ENCODE peak calls at places on chromosomes 11 and 22, in five cellular contexts. Z is GM12864, Y is cardiac fibroblast, D is GM13976, J is NCI-H345. R is an unnamed sample.

GRCh38 chr11:96317576-96317975 is 25.4 kb downstream of the MAML2 start:
- DNase-seq in Z (no peak), D (no peak), Y (no peak), J (no peak), R (no peak)

GRCh38 chr11:446886-447285 is 3.2 kb upstream of the PTDSS2 start:
- DNase-seq in Y (no peak), D (no peak), J (peak; percentile 70), Z (no peak), R (no peak)

GRCh38 chr11:57792870-57793269 is 31.3 kb downstream of the CTNND1 start:
- DNase-seq in Y (peak; percentile 29), D (no peak), J (no peak), Z (no peak), R (peak; percentile 36)

GRCh38 chr22:37275622-37276021 is 6.7 kb upstream of the CYTH4 start:
- DNase-seq in D (no peak), Y (no peak), Z (no peak), J (no peak), R (no peak)

GRCh38 chr11:57303280-57303989 is 21.3 kb downstream of the TNKS1BP1 start:
- DNase-seq in Z (no peak), D (no peak), Y (no peak), J (no peak), R (no peak)

GRCh38 chr11:16195659-16196058 is 160.7 kb downstream of the SOX6 start:
- DNase-seq in Y (peak; percentile 5), D (no peak), Z (no peak), J (no peak), R (no peak)

GRCh38 chr22:22410121-22410520 is 98.4 kb downstream of the ZNF280B start:
- DNase-seq in D (no peak), Y (peak; percentile 14), Z (no peak), J (no peak), R (no peak)

GRCh38 chr11:93849751-93850584 is 450 bp downstream of the VSTM5 start:
- DNase-seq in Z (no peak), D (no peak), J (peak; percentile 38), Y (peak; percentile 17), R (no peak)

GRCh38 chr11:2580444-2581050 is 119.2 kb downstream of the KCNQ1OT1 start:
- DNase-seq in Z (no peak), J (no peak), Y (no peak), D (no peak), R (no peak)

GRCh38 chr11:103359221-103359620 is 250.0 kb downstream of the DYNC2H1 start:
- DNase-seq in J (no peak), Y (no peak), Z (no peak), D (no peak), R (no peak)

GRCh38 chr11:1890856-1891830 is 552 bp downstream of the PRR33 start:
- DNase-seq in Z (no peak), Y (no peak), D (peak; percentile 35), J (no peak), R (no peak)

GRCh38 chr11:123260511-123261211 is 65.6 kb upstream of the CLMP start:
- DNase-seq in Y (peak; percentile 59), D (no peak), J (no peak), Z (no peak), R (no peak)

GRCh38 chr11:64477675-64478074 is 113.3 kb upstream of the SLC22A12 start:
- DNase-seq in J (no peak), D (no peak), Z (no peak), Y (no peak), R (no peak)

GRCh38 chr11:120031612-120032600 is 106.0 kb downstream of the TRIM29 start:
- DNase-seq in Y (no peak), Z (no peak), D (no peak), J (no peak), R (no peak)

GRCh38 chr11:2940166-2940929 is 11.1 kb upstream of the PHLDA2 start:
- DNase-seq in Z (no peak), D (no peak), J (no peak), Y (peak; percentile 41), R (peak; percentile 77)

GRCh38 chr22:17724241-17724640 is 50.0 kb downstream of the BID start:
- DNase-seq in D (no peak), Z (no peak), Y (no peak), J (no peak), R (no peak)

GRCh38 chr11:74845978-74846517 is 97.4 kb downstream of the RNF169 start:
- DNase-seq in Y (no peak), Z (no peak), J (no peak), D (no peak), R (no peak)

GRCh38 chr22:24189249-24190158 is 8.2 kb downstream of the SUSD2 start:
- DNase-seq in D (peak; percentile 90), J (no peak), Z (no peak), Y (peak; percentile 75), R (peak; percentile 70)

GRCh38 chr22:24496661-24497060 is 1.5 kb downstream of the UPB1 start:
- DNase-seq in J (no peak), Y (no peak), Z (no peak), D (no peak), R (no peak)

GRCh38 chr11:44300881-44301855 is 8.8 kb downstream of the ALX4 start:
- DNase-seq in Y (peak; percentile 31), J (no peak), D (no peak), Z (no peak), R (peak; percentile 72)

GRCh38 chr11:64001552-64002427 is 15.6 kb downstream of the OTUB1 start:
- DNase-seq in J (no peak), D (no peak), Y (peak; percentile 34), Z (no peak), R (no peak)

GRCh38 chr11:94876645-94877445 is 96.5 kb downstream of the CWC15 start:
- DNase-seq in D (peak; percentile 81), J (no peak), Y (peak; percentile 96), Z (no peak), R (peak; percentile 64)

GRCh38 chr11:64713031-64713780 is 9.8 kb downstream of the NRXN2 start:
- DNase-seq in Z (no peak), Y (peak; percentile 13), D (no peak), J (no peak), R (peak; percentile 48)

GRCh38 chr11:8719260-8720190 is 36.9 kb downstream of the RPL27A start:
- DNase-seq in Y (peak; percentile 95), D (no peak), Z (no peak), J (no peak), R (peak; percentile 80)

R was measured in A549.